ENCODE peak calls at places on chromosomes 7 and 10, in ten cellular contexts. H is RPMI8226; M is colonic mucosa; P is IMR-90; G is SJSA1; K is NCI-H1105; I is RKO; Q is stimulated activated CD4-positive, alpha-beta T cell treated with anti-CD3 and anti-CD28 coated beads, Interleukin-1b, Interleukin-23, amount 100 ng/mL, for 4 hours; T is cardiac muscle cell; O is activated CD8-positive, alpha-beta memory T cell treated with anti-CD3 and anti-CD28 coated beads for 48 hours. W is an unnamed sample.

GRCh38 chr10:32411797-32412498 is 34.0 kb upstream of the CCDC7 start:
- DNase-seq in H (no peak), M (no peak), P (no peak), G (no peak), K (no peak), I (no peak), Q (no peak), T (no peak), O (no peak), W (no peak)

GRCh38 chr7:27917119-27917518 is 177.2 kb downstream of the TAX1BP1 start:
- DNase-seq in H (no peak), M (no peak), P (no peak), G (no peak), K (peak; percentile 18), I (no peak), Q (no peak), T (no peak), O (no peak), W (no peak)

GRCh38 chr10:72062341-72062740 is 26.0 kb downstream of the SPOCK2 start:
- DNase-seq in H (no peak), M (no peak), P (no peak), G (no peak), K (no peak), I (no peak), Q (no peak), T (no peak), O (no peak), W (no peak)

GRCh38 chr7:45578022-45578421 is 3.9 kb downstream of the ADCY1 start:
- DNase-seq in H (no peak), M (no peak), P (no peak), G (no peak), K (no peak), I (no peak), Q (no peak), T (no peak), O (no peak), W (no peak)

GRCh38 chr7:90607196-90607595 is 11.1 kb downstream of the CDK14 start:
- DNase-seq in H (no peak), M (no peak), P (no peak), G (no peak), K (no peak), I (no peak), Q (no peak), T (no peak), O (no peak), W (no peak)

GRCh38 chr10:32104622-32105509 is 48.6 kb upstream of the KIF5B start:
- DNase-seq in H (no peak), M (no peak), P (peak; percentile 16), G (no peak), K (no peak), I (no peak), Q (no peak), T (peak; percentile 14), O (no peak), W (no peak)

GRCh38 chr10:31912289-31912688 is 16.3 kb downstream of the ARHGAP12 start:
- DNase-seq in H (no peak), M (no peak), P (peak; percentile 59), G (no peak), K (no peak), I (no peak), Q (no peak), T (peak; percentile 13), O (no peak), W (no peak)

GRCh38 chr7:70215491-70215890 is 617.2 kb downstream of the AUTS2 start:
- DNase-seq in H (no peak), M (no peak), P (no peak), G (no peak), K (no peak), I (peak; percentile 31), Q (no peak), T (peak; percentile 12), O (no peak), W (no peak)

GRCh38 chr7:158110034-158110590 is 477.5 kb downstream of the PTPRN2 start:
- DNase-seq in H (no peak), M (no peak), P (no peak), G (peak; percentile 36), K (no peak), I (no peak), Q (no peak), T (no peak), O (no peak), W (no peak)

GRCh38 chr10:27366769-27367168 is 126.2 kb upstream of the ACBD5 start:
- DNase-seq in H (no peak), M (no peak), P (no peak), G (no peak), K (no peak), I (no peak), Q (no peak), T (no peak), O (no peak), W (peak; percentile 10)

GRCh38 chr10:50999163-50999562 is 75.1 kb upstream of the PRKG1 start:
- DNase-seq in H (no peak), M (no peak), P (peak; percentile 58), G (no peak), K (no peak), I (no peak), Q (no peak), T (no peak), O (no peak), W (no peak)

GRCh38 chr7:135761751-135762488 is 13.3 kb upstream of the FAM180A start:
- DNase-seq in H (no peak), M (no peak), P (peak; percentile 59), G (peak; percentile 76), K (no peak), I (no peak), Q (no peak), T (peak; percentile 52), O (no peak), W (no peak)

GRCh38 chr10:120422459-120422858 is 34.6 kb upstream of the PLPP4 start:
- DNase-seq in H (no peak), M (no peak), P (peak; percentile 52), G (peak; percentile 81), K (no peak), I (no peak), Q (no peak), T (peak; percentile 66), O (no peak), W (no peak)

GRCh38 chr7:142626420-142627035 is 122.7 kb upstream of the PRSS1 start:
- DNase-seq in H (peak; percentile 81), M (peak; percentile 69), P (peak; percentile 15), G (peak; percentile 71), K (peak; percentile 6), I (peak; percentile 24), Q (peak; percentile 66), T (peak; percentile 44), O (peak; percentile 30), W (peak; percentile 80)

GRCh38 chr7:4800926-4801838 is 25.8 kb downstream of the AP5Z1 start:
- DNase-seq in H (no peak), M (no peak), P (no peak), G (no peak), K (no peak), I (no peak), Q (no peak), T (no peak), O (no peak), W (no peak)

GRCh38 chr7:102045681-102046372 is 228.4 kb downstream of the CUX1 start:
- DNase-seq in H (no peak), M (no peak), P (no peak), G (no peak), K (no peak), I (no peak), Q (no peak), T (no peak), O (no peak), W (no peak)

GRCh38 chr7:73364006-73364728 is 36.2 kb downstream of the FKBP6 start:
- DNase-seq in H (no peak), M (no peak), P (no peak), G (no peak), K (no peak), I (no peak), Q (no peak), T (no peak), O (no peak), W (no peak)

GRCh38 chr10:44933922-44934321 is 22.8 kb downstream of the TMEM72 start:
- DNase-seq in H (no peak), M (no peak), P (no peak), G (no peak), K (no peak), I (no peak), Q (no peak), T (no peak), O (no peak), W (no peak)

GRCh38 chr7:25495342-25495855 is 267.1 kb upstream of the NPVF start:
- DNase-seq in H (no peak), M (no peak), P (no peak), G (no peak), K (peak; percentile 76), I (no peak), Q (no peak), T (no peak), O (no peak), W (no peak)

W was measured in NAMALWA.